ENCODE peak calls at places on chromosomes 1 and 21, in five cellular contexts. M is Caco-2, Z is uterus, K is H9, H is AG10803. E is an unnamed sample.
A peak's percentile ranks its signal among the peaks of the same experiment; 100 is the strongest.

GRCh38 chr1:247274857-247275256 is 19.0 kb downstream of the VN1R5 start:
- DNase-seq in M (no peak), Z (no peak), K (no peak), H (no peak), E (no peak)

GRCh38 chr1:34907487-34908090 is 21.9 kb downstream of the DLGAP3 start:
- DNase-seq in M (no peak), Z (no peak), H (no peak), K (no peak), E (peak; percentile 73)

GRCh38 chr1:9449106-9449627 is 90.1 kb upstream of the SLC25A33 start:
- DNase-seq in K (no peak), Z (no peak), H (peak; percentile 74), M (peak; percentile 86), E (no peak)

GRCh38 chr21:18705971-18706370 is 302.4 kb upstream of the TMPRSS15 start:
- DNase-seq in K (no peak), M (no peak), H (no peak), Z (no peak), E (no peak)

GRCh38 chr1:248841702-248842395 is 3.8 kb downstream of the ZNF672 start:
- DNase-seq in M (no peak), K (peak; percentile 71), Z (no peak), H (peak; percentile 80), E (peak; percentile 87)

GRCh38 chr1:228429007-228429406 is 12.3 kb upstream of the TRIM17 start:
- DNase-seq in K (no peak), M (no peak), Z (no peak), H (no peak), E (no peak)

GRCh38 chr1:84426376-84426775 is 28.1 kb downstream of the DNASE2B start:
- DNase-seq in Z (no peak), K (no peak), H (no peak), M (no peak), E (no peak)

GRCh38 chr1:181640959-181641358 is 157.6 kb downstream of the CACNA1E start:
- DNase-seq in H (no peak), Z (no peak), M (no peak), K (no peak), E (no peak)

GRCh38 chr1:33256335-33256700 is at the start of gene ZNF362:
- DNase-seq in H (peak; percentile 68), M (no peak), K (peak; percentile 48), Z (peak; percentile 55), E (peak; percentile 87)

GRCh38 chr21:37793660-37794059 is 122.6 kb downstream of the KCNJ6 start:
- DNase-seq in H (peak; percentile 38), M (no peak), Z (no peak), K (no peak), E (no peak)

GRCh38 chr1:116724765-116725375 is 29.4 kb upstream of the CD2 start:
- DNase-seq in Z (peak; percentile 59), H (peak; percentile 59), K (no peak), M (no peak), E (peak; percentile 83)

GRCh38 chr1:48073773-48074172 is 76.6 kb upstream of the TRABD2B start:
- DNase-seq in K (no peak), Z (no peak), M (no peak), H (no peak), E (peak; percentile 55)

GRCh38 chr1:181655756-181656155 is 172.4 kb downstream of the CACNA1E start:
- DNase-seq in K (no peak), M (no peak), H (no peak), Z (no peak), E (no peak)

GRCh38 chr1:9164919-9165318 is 36.0 kb upstream of the GPR157 start:
- DNase-seq in M (no peak), H (no peak), K (no peak), Z (no peak), E (peak; percentile 74)

GRCh38 chr1:42315500-42315899 is 19.5 kb downstream of the FOXJ3 start:
- DNase-seq in K (no peak), H (no peak), Z (no peak), M (no peak), E (no peak)

GRCh38 chr1:93681549-93682412 is at the start of gene BCAR3:
- DNase-seq in Z (peak; percentile 47), H (peak; percentile 83), K (peak; percentile 85), M (peak; percentile 49), E (peak; percentile 93)

GRCh38 chr1:201486158-201486557 is 17.2 kb upstream of the PHLDA3 start:
- DNase-seq in Z (no peak), M (no peak), H (no peak), K (no peak), E (no peak)

GRCh38 chr1:146016891-146017290 is 4.6 kb downstream of the HJV start:
- DNase-seq in Z (no peak), K (no peak), H (peak; percentile 43), M (no peak), E (no peak)

GRCh38 chr1:167342846-167343245 is 122.2 kb downstream of the POU2F1 start:
- DNase-seq in M (no peak), Z (no peak), H (no peak), K (no peak), E (no peak)

GRCh38 chr1:219189021-219189824 is 15.5 kb downstream of the LYPLAL1 start:
- DNase-seq in K (no peak), H (peak; percentile 48), Z (no peak), M (no peak), E (no peak)

GRCh38 chr1:117607471-117607870 is 1.6 kb downstream of the TENT5C start:
- DNase-seq in H (no peak), Z (peak; percentile 23), K (no peak), M (no peak), E (peak; percentile 68)

GRCh38 chr1:164191191-164191590 is 367.8 kb upstream of the PBX1 start:
- DNase-seq in H (no peak), Z (no peak), M (no peak), K (no peak), E (no peak)

GRCh38 chr21:41207401-41208388 is 39.7 kb downstream of the BACE2 start:
- DNase-seq in M (no peak), H (peak; percentile 75), Z (peak; percentile 39), K (no peak), E (no peak)

GRCh38 chr21:44727757-44728156 is 16.4 kb upstream of the TSPEAR start:
- DNase-seq in Z (no peak), H (no peak), M (no peak), K (peak; percentile 26), E (no peak)

GRCh38 chr1:160162936-160163335 is 11.5 kb downstream of the ATP1A4 start:
- DNase-seq in H (no peak), K (no peak), Z (no peak), M (no peak), E (no peak)

GRCh38 chr1:160161965-160162705 is 10.7 kb downstream of the ATP1A4 start:
- DNase-seq in K (peak; percentile 85), H (peak; percentile 31), M (no peak), Z (no peak), E (peak; percentile 88)

GRCh38 chr1:160166459-160166858 is 15.1 kb downstream of the ATP1A4 start:
- DNase-seq in K (no peak), M (no peak), Z (no peak), H (no peak), E (no peak)

GRCh38 chr1:160164121-160164520 is 12.7 kb downstream of the ATP1A4 start:
- DNase-seq in K (no peak), H (no peak), M (no peak), Z (no peak), E (no peak)

GRCh38 chr1:160163612-160164011 is 12.2 kb downstream of the ATP1A4 start:
- DNase-seq in Z (no peak), H (peak; percentile 31), M (no peak), K (no peak), E (no peak)
- TF ChIP-seq CTCF in Z (no peak), H (peak; percentile 38), M (no peak), K (peak; percentile 46), E (peak; percentile 72)

DNA sequence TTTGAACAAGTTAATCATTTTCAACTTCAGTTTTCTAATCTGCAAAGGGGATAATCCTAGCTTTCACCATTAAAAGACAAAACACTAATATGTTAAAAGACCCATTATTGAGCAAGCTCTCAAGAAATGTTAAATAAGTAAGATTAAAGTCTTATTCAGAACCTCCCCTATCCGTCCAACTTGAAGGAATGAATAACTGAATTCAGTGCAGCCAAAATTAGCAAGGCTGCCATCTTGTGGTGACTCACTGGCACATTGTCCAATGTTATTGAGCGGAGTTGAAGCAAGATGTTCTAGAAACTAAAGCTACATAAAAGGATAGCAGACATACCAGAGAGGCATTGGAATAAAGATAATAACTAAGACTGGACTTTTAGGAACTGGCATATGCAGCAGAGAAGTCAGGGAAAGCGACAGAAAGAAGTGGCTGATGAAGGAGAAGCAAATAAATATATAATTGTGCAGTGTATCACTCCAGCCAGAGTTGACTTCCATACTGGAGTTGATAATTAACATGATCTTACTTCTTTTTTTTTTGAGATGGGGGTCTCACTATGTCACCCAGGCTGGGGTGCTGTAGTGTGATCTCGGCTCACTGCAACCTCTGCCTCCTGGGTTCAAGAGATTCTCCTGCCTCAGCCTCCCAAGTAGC is 8.2 kb upstream of the CAP1 start:
- DNase-seq in M (peak; percentile 40), K (peak; percentile 33), H (peak; percentile 69), Z (peak; percentile 53), E (peak; percentile 73)
- TF ChIP-seq CTCF in M (peak; percentile 48), K (peak; percentile 82), H (peak; percentile 80), Z (peak; percentile 49), E (peak; percentile 84)

GRCh38 chr1:151047591-151047924 is at the start of gene C1orf56:
- DNase-seq in Z (peak; percentile 74), K (peak; percentile 79), M (peak; percentile 80), H (peak; percentile 68), E (peak; percentile 90)

GRCh38 chr1:151048645-151049032 is 1.1 kb downstream of the C1orf56 start:
- DNase-seq in H (no peak), Z (no peak), M (no peak), K (no peak), E (no peak)

GRCh38 chr1:151050051-151050688 is 2.6 kb downstream of the C1orf56 start:
- DNase-seq in K (no peak), Z (no peak), M (no peak), H (no peak), E (no peak)

GRCh38 chr1:151049458-151049857 is 1.9 kb downstream of the C1orf56 start:
- DNase-seq in K (no peak), Z (no peak), M (no peak), H (no peak), E (no peak)

GRCh38 chr1:151047925-151048644 is 534 bp downstream of the C1orf56 start:
- DNase-seq in H (peak; percentile 65), M (peak; percentile 69), K (peak; percentile 87), Z (peak; percentile 69), E (peak; percentile 91)
- TF ChIP-seq CTCF in H (no peak), M (peak; percentile 55), K (peak; percentile 70), Z (peak; percentile 54), E (peak; percentile 80)

GRCh38 chr1:182720465-182720864 is 36.1 kb upstream of the RGS8 start:
- DNase-seq in H (peak; percentile 16), K (no peak), M (no peak), Z (no peak), E (peak; percentile 63)
- TF ChIP-seq CTCF in H (peak; percentile 36), K (peak; percentile 60), M (peak; percentile 26), Z (no peak), E (peak; percentile 82)

GRCh38 chr1:111223126-111223443 is 4.4 kb upstream of the CHI3L2 start:
- DNase-seq in K (no peak), M (no peak), H (no peak), Z (no peak), E (no peak)
- TF ChIP-seq CTCF in K (peak; percentile 5), M (no peak), H (no peak), Z (no peak), E (no peak)

GRCh38 chr1:88595355-88595754 is 88.7 kb upstream of the PKN2 start:
- DNase-seq in Z (no peak), H (peak; percentile 40), K (no peak), M (no peak), E (no peak)
- TF ChIP-seq CTCF in Z (no peak), H (peak; percentile 58), K (peak; percentile 70), M (no peak), E (peak; percentile 75)

GRCh38 chr1:103108525-103109150 is 316 bp upstream of the COL11A1 start:
- DNase-seq in M (no peak), H (peak; percentile 47), K (peak; percentile 93), Z (no peak), E (peak; percentile 93)
- TF ChIP-seq CTCF in M (no peak), H (no peak), K (no peak), Z (no peak), E (no peak)

E was measured in endodermal cell.